ENCODE peak calls at places on chromosomes 1 and 21, in ten cellular contexts. M, X, H, P, U, Y, O, V, D and L are unnamed samples.

GRCh38 chr21:26844258-26845065 is 747 bp downstream of the ADAMTS1 start:
- DNase-seq in Y (peak), O (peak), M (no peak), V (peak), U (no peak), X (peak), H (no peak), D (peak), P (peak), L (no peak)

GRCh38 chr1:71572038-71572437 is 491.2 kb upstream of the ZRANB2 start:
- DNase-seq in P (no peak), Y (no peak), D (no peak), M (no peak), H (no peak), V (no peak), U (no peak), O (no peak), X (no peak), L (no peak)

GRCh38 chr1:239268941-239269340 is 117.4 kb upstream of the CHRM3 start:
- DNase-seq in H (no peak), X (no peak), Y (no peak), D (no peak), V (no peak), U (no peak), P (no peak), M (no peak), O (no peak), L (no peak)

GRCh38 chr1:162168261-162168660 is 98.8 kb downstream of the NOS1AP start:
- DNase-seq in O (no peak), M (no peak), U (no peak), H (no peak), Y (peak), D (peak), X (no peak), V (no peak), P (no peak), L (no peak)

GRCh38 chr1:229993060-229993459 is 74.0 kb upstream of the GALNT2 start:
- DNase-seq in D (no peak), U (no peak), O (no peak), Y (no peak), X (no peak), V (no peak), M (no peak), H (no peak), P (no peak), L (no peak)

GRCh38 chr1:19009882-19010321 is 53.4 kb upstream of the IFFO2 start:
- DNase-seq in D (no peak), U (no peak), Y (peak), P (no peak), M (no peak), O (peak), H (no peak), V (no peak), X (no peak), L (no peak)

GRCh38 chr1:54845772-54846171 is 41.2 kb downstream of the DHCR24 start:
- DNase-seq in O (no peak), U (no peak), P (no peak), Y (no peak), H (no peak), D (no peak), M (no peak), V (no peak), X (no peak), L (no peak)

GRCh38 chr1:160607051-160608032 is 28.0 kb upstream of the CD84 start:
- DNase-seq in H (peak), V (no peak), D (peak), X (peak), P (peak), O (peak), Y (peak), M (peak), U (no peak), L (no peak)

GRCh38 chr1:156860113-156860638 is 489 bp upstream of the NTRK1 start:
- DNase-seq in V (no peak), P (peak), X (peak), Y (no peak), M (peak), U (no peak), D (no peak), O (peak), H (peak), L (peak)
- TF ChIP-seq CTCF in V (peak), P (peak), X (peak), Y (peak), M (peak), U (peak), D (peak), O (peak), H (peak), L (peak)

GRCh38 chr21:31107151-31107785 is 69.0 kb upstream of the KRTAP19-8 start:
- DNase-seq in M (no peak), O (no peak), H (no peak), P (no peak), V (no peak), X (no peak), U (no peak), D (no peak), Y (no peak), L (no peak)

GRCh38 chr21:31111093-31111492 is 72.8 kb upstream of the KRTAP19-8 start:
- DNase-seq in P (no peak), O (no peak), X (peak), D (no peak), U (no peak), V (no peak), M (no peak), H (no peak), Y (no peak), L (no peak)

GRCh38 chr21:31110430-31110829 is 72.2 kb upstream of the KRTAP19-8 start:
- DNase-seq in M (no peak), H (no peak), O (no peak), X (no peak), Y (no peak), P (no peak), D (no peak), V (no peak), U (no peak), L (no peak)

GRCh38 chr21:31107871-31108270 is 69.6 kb upstream of the KRTAP19-8 start:
- DNase-seq in X (no peak), P (no peak), V (no peak), H (no peak), Y (no peak), O (no peak), M (no peak), U (no peak), D (no peak), L (no peak)

GRCh38 chr21:31108969-31109368 is 70.7 kb upstream of the KRTAP19-8 start:
- DNase-seq in O (no peak), Y (no peak), H (no peak), X (no peak), M (peak), D (no peak), U (no peak), V (no peak), P (no peak), L (no peak)
- TF ChIP-seq CTCF in O (no peak), Y (no peak), H (no peak), X (peak), M (no peak), D (no peak), U (no peak), V (peak), P (no peak), L (peak)

GRCh38 chr1:219385786-219386427 is 212.2 kb downstream of the LYPLAL1 start:
- DNase-seq in M (peak), X (no peak), D (peak), O (peak), V (no peak), Y (peak), P (peak), U (no peak), H (no peak), L (no peak)
- TF ChIP-seq CTCF in M (peak), X (peak), D (peak), O (peak), V (peak), Y (peak), P (peak), U (peak), H (peak), L (peak)

GRCh38 chr1:155977607-155978324 is 581 bp downstream of the ARHGEF2 start:
- DNase-seq in D (no peak), U (no peak), O (peak), Y (no peak), P (peak), H (no peak), V (no peak), X (peak), M (peak), L (peak)

GRCh38 chr1:155979525-155980343 is 1.4 kb upstream of the ARHGEF2 start:
- DNase-seq in P (no peak), D (no peak), H (peak), Y (no peak), O (no peak), X (no peak), U (no peak), M (no peak), V (no peak), L (no peak)

GRCh38 chr1:155978973-155979429 is 654 bp upstream of the ARHGEF2 start:
- DNase-seq in O (peak), P (no peak), D (no peak), X (no peak), M (peak), H (no peak), V (no peak), Y (no peak), U (no peak), L (no peak)

GRCh38 chr1:155976913-155977606 is 1.3 kb downstream of the ARHGEF2 start:
- DNase-seq in H (no peak), O (no peak), V (no peak), P (no peak), D (no peak), U (no peak), Y (no peak), X (no peak), M (no peak), L (no peak)

GRCh38 chr1:155978325-155978972 is at the start of gene ARHGEF2:
- DNase-seq in O (peak), P (peak), H (peak), U (peak), V (peak), Y (peak), M (peak), X (peak), D (peak), L (peak)
- TF ChIP-seq CTCF in O (no peak), P (no peak), H (no peak), U (no peak), V (peak), Y (no peak), M (peak), X (peak), D (peak), L (peak)

DNA sequence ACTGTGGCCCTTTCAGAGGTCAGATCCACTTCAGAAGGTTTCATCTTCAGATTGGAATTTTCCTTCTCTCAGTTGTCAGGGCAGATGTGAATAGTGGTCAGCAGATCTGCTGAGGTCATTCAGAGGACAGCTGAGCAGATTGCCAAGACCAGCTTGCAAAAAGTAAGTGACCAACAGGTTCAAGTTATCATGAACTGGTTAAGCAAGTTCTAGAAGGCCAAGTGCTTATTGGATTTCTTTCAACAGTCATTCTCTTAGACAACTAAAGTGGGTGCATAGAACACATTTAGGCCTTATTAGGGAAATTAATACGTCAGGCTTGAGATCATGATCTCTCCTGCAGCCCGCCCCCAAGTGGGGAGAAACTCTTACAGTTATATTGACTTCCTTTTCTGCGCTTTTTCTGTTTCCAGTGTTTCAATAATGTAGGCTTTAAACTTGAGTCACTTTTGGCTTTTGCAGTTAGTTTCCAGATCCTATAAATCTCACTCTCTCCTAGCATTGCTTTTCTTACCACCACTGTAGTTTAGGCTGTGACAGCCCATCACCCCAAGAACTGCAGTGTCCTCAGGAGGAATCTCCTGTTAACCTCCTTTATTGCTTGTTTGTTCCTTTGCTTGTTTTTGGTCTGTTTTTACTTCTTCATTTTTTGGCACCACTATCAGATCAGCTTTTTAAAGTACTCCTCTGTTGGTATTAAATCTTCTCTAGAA is 96.4 kb downstream of the C1orf21 start:
- DNase-seq in Y (peak), X (no peak), M (no peak), V (peak), H (no peak), U (no peak), D (no peak), O (no peak), P (no peak), L (no peak)
- TF ChIP-seq CTCF in Y (peak), X (no peak), M (no peak), V (peak), H (no peak), U (no peak), D (no peak), O (no peak), P (no peak), L (no peak)